ENCODE peak calls at places on chromosomes 3 and 15, in four cellular contexts. A is activated CD4-positive, alpha-beta T cell treated with anti-CD3 and anti-CD28 coated beads for 24 hours; C is hippocampal formation; L is stimulated activated CD4-positive, alpha-beta T cell treated with anti-CD3 and anti-CD28 coated beads, Interleukin-1b, Interleukin-23, amount 100 ng/mL, for 1 hour. F is an unnamed sample.

GRCh38 chr3:40557558-40558161 is 32.9 kb downstream of the ZNF621 start:
- DNase-seq in L (no peak), C (no peak), A (no peak), F (no peak)

GRCh38 chr15:47027322-47027946 is 689.9 kb upstream of the SEMA6D start:
- DNase-seq in L (no peak), A (no peak), C (no peak), F (no peak)

GRCh38 chr3:45145681-45146614 is at the start of gene CDCP1:
- DNase-seq in L (no peak), A (no peak), C (no peak), F (no peak)

GRCh38 chr3:58161435-58162398 is 49.1 kb downstream of the DNASE1L3 start:
- DNase-seq in A (no peak), C (no peak), L (no peak), F (no peak)

GRCh38 chr3:45946307-45946706 is 3.0 kb downstream of the CXCR6 start:
- DNase-seq in C (no peak), A (no peak), L (no peak), F (no peak)

GRCh38 chr3:17639765-17640164 is 102.7 kb downstream of the TBC1D5 start:
- DNase-seq in A (no peak), C (no peak), L (no peak), F (no peak)

GRCh38 chr3:15325228-15325627 is 7.2 kb downstream of the SH3BP5 start:
- DNase-seq in L (no peak), A (no peak), C (no peak), F (no peak)

GRCh38 chr3:103906304-103906703 is 1460.4 kb upstream of the ALCAM start:
- DNase-seq in C (no peak), L (no peak), A (no peak), F (no peak)

GRCh38 chr3:141894524-141895176 is 18.2 kb downstream of the ATP1B3 start:
- DNase-seq in C (no peak), A (no peak), L (no peak), F (no peak)

GRCh38 chr3:10983219-10983916 is 9.2 kb upstream of the SLC6A1 start:
- DNase-seq in C (peak), A (no peak), L (no peak), F (no peak)

GRCh38 chr3:31275038-31275562 is 257.6 kb upstream of the STT3B start:
- DNase-seq in L (no peak), A (no peak), C (no peak), F (no peak)

GRCh38 chr15:90376789-90377188 is 11.3 kb upstream of the IQGAP1 start:
- DNase-seq in A (no peak), C (no peak), L (no peak), F (no peak)